ENCODE peak calls at places on chromosome 22, in seven cellular contexts. N, X, L, G, M, J and W are unnamed samples.

GRCh38 chr22:25746012-25746373 is 4.0 kb downstream of the MYO18B start:
- DNase-seq in J (peak; percentile 74), X (no peak), G (no peak), N (no peak), L (peak; percentile 76), M (no peak), W (no peak)

GRCh38 chr22:21779444-21779843 is 43.9 kb upstream of the YPEL1 start:
- DNase-seq in J (no peak), G (no peak), M (no peak), L (no peak), X (no peak), N (no peak), W (no peak)

GRCh38 chr22:22687638-22688500 is 43.5 kb downstream of the GGTLC2 start:
- DNase-seq in J (peak; percentile 79), M (peak; percentile 67), L (peak; percentile 20), N (no peak), X (no peak), G (peak; percentile 38), W (peak; percentile 80)

GRCh38 chr22:32802291-32802826 is 854 bp downstream of the TIMP3 start:
- DNase-seq in G (no peak), M (no peak), J (peak; percentile 51), X (no peak), L (peak; percentile 48), N (no peak), W (no peak)

GRCh38 chr22:48939441-48940265 is 888.0 kb downstream of the BRD1 start:
- DNase-seq in N (no peak), M (no peak), X (no peak), J (no peak), G (no peak), L (no peak), W (no peak)

GRCh38 chr22:32020117-32020516 is 22.9 kb upstream of the SLC5A1 start:
- DNase-seq in G (peak; percentile 18), J (peak; percentile 81), L (peak; percentile 91), N (no peak), X (no peak), M (no peak), W (no peak)

GRCh38 chr22:46845281-46846153 is 83.1 kb downstream of the TBC1D22A start:
- DNase-seq in M (no peak), X (no peak), L (peak; percentile 43), G (no peak), J (peak; percentile 71), N (no peak), W (no peak)

GRCh38 chr22:27949421-27949820 is 30.4 kb upstream of the PITPNB start:
- DNase-seq in L (no peak), N (no peak), X (no peak), G (no peak), J (no peak), M (no peak), W (no peak)

GRCh38 chr22:17161991-17162390 is 2.9 kb upstream of the HDHD5 start:
- DNase-seq in N (no peak), M (no peak), J (no peak), G (no peak), L (no peak), X (no peak), W (no peak)

GRCh38 chr22:17629646-17630045 is 1.1 kb upstream of the ATP6V1E1 start:
- DNase-seq in J (no peak), N (no peak), L (no peak), G (no peak), M (no peak), X (no peak), W (no peak)

GRCh38 chr22:41565403-41566054 is 4.7 kb downstream of the CSDC2 start:
- DNase-seq in G (peak; percentile 56), J (peak; percentile 90), X (no peak), L (peak; percentile 84), N (peak; percentile 71), M (no peak), W (peak; percentile 49)

GRCh38 chr22:17705565-17706450 is 67.3 kb downstream of the BCL2L13 start:
- DNase-seq in G (no peak), M (no peak), J (peak; percentile 22), X (no peak), L (peak; percentile 33), N (no peak), W (no peak)

GRCh38 chr22:21958360-21959273 is 6.0 kb upstream of the PPM1F start:
- DNase-seq in L (no peak), M (no peak), G (no peak), J (no peak), N (no peak), X (no peak), W (no peak)

GRCh38 chr22:17547995-17548755 is 15.1 kb upstream of the SLC25A18 start:
- DNase-seq in L (no peak), N (no peak), M (no peak), G (no peak), X (no peak), J (no peak), W (no peak)

GRCh38 chr22:49545606-49546005 is 282.1 kb downstream of the BRD1 start:
- DNase-seq in J (no peak), N (no peak), X (no peak), G (no peak), L (no peak), M (no peak), W (peak; percentile 24)

GRCh38 chr22:42207918-42208317 is 62.5 kb downstream of the TCF20 start:
- DNase-seq in J (no peak), G (no peak), L (no peak), N (no peak), M (no peak), X (no peak), W (no peak)

GRCh38 chr22:50009765-50010675 is 2.5 kb downstream of the IL17REL start:
- DNase-seq in L (no peak), X (no peak), J (no peak), N (no peak), G (no peak), M (no peak), W (peak; percentile 37)

GRCh38 chr22:28927526-28928089 is 44.2 kb downstream of the ZNRF3 start:
- DNase-seq in J (no peak), G (no peak), M (no peak), N (no peak), X (no peak), L (no peak), W (no peak)

GRCh38 chr22:28883917-28884753 is 763 bp downstream of the ZNRF3 start:
- DNase-seq in X (peak; percentile 27), L (peak; percentile 39), G (no peak), N (peak; percentile 18), M (peak; percentile 74), J (peak; percentile 72), W (peak; percentile 19)

GRCh38 chr22:49140921-49141680 is 686.6 kb downstream of the BRD1 start:
- DNase-seq in N (no peak), L (no peak), G (no peak), X (no peak), J (no peak), M (peak; percentile 29), W (no peak)

GRCh38 chr22:48905206-48905975 is 922.3 kb downstream of the BRD1 start:
- DNase-seq in N (no peak), L (no peak), M (no peak), X (no peak), G (no peak), J (no peak), W (no peak)

GRCh38 chr22:38429460-38430128 is 25.4 kb downstream of the KCNJ4 start:
- DNase-seq in J (no peak), X (no peak), M (no peak), G (no peak), L (no peak), N (no peak), W (no peak)

GRCh38 chr22:42316988-42317387 is 46.5 kb upstream of the TCF20 start:
- DNase-seq in N (no peak), J (peak; percentile 36), M (no peak), G (no peak), X (peak; percentile 51), L (peak; percentile 71), W (peak; percentile 85)

GRCh38 chr22:30882181-30882771 is 86.3 kb downstream of the MORC2 start:
- DNase-seq in L (no peak), X (no peak), N (no peak), J (no peak), M (no peak), G (no peak), W (peak; percentile 44)
- TF ChIP-seq CTCF in L (no peak), X (no peak), N (no peak), J (no peak), M (no peak), G (no peak), W (no peak)

DNA sequence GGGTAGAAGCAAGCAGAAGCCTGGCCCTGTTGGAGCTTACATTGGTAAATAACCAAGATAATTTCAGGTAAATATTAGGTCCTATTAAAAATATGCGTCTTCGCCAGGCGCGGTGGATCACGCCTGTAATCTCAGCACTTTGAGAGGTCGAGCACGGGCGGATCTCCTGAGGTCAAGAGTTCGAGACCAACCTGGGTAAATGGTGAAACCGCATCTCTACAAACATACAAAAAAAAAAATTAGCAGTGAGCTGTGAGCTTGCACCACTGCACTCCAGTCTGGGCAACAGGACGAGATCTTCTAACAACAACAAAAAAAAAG is 529 bp upstream of the SULT4A1 start:
- DNase-seq in G (no peak), X (no peak), N (no peak), J (no peak), M (no peak), L (no peak), W (no peak)
- H3K4me3 ChIP-seq in G (no peak overlapping the region), X (no peak overlapping the region), N (peak overlapping the region; percentile 23), J (peak overlapping the region; percentile 36), M (peak overlapping the region; percentile 40), L (no peak overlapping the region), W (no peak overlapping the region)

GRCh38 chr22:37098976-37099577 is 10.4 kb downstream of the TMPRSS6 start:
- DNase-seq in X (no peak), J (no peak), G (no peak), L (peak; percentile 2), N (no peak), M (peak; percentile 42), W (no peak)
- TF ChIP-seq CTCF in X (no peak), J (peak; percentile 3), G (peak; percentile 22), L (no peak), N (no peak), M (peak; percentile 42), W (no peak)

GRCh38 chr22:39502109-39502788 is at the start of gene MIEF1:
- DNase-seq in X (peak; percentile 98), M (peak; percentile 97), J (peak; percentile 99), L (peak; percentile 94), N (peak; percentile 88), G (peak; percentile 80), W (peak; percentile 99)

GRCh38 chr22:39504071-39504470 is 2.0 kb downstream of the MIEF1 start:
- DNase-seq in N (no peak), M (no peak), L (no peak), J (no peak), G (no peak), X (no peak), W (no peak)

GRCh38 chr22:39502789-39503464 is 837 bp downstream of the MIEF1 start:
- DNase-seq in M (no peak), N (no peak), X (no peak), G (no peak), L (no peak), J (peak; percentile 81), W (no peak)

GRCh38 chr22:39501644-39502108 is 414 bp upstream of the MIEF1 start:
- DNase-seq in X (no peak), N (no peak), L (no peak), J (no peak), M (no peak), G (no peak), W (no peak)

DNA sequence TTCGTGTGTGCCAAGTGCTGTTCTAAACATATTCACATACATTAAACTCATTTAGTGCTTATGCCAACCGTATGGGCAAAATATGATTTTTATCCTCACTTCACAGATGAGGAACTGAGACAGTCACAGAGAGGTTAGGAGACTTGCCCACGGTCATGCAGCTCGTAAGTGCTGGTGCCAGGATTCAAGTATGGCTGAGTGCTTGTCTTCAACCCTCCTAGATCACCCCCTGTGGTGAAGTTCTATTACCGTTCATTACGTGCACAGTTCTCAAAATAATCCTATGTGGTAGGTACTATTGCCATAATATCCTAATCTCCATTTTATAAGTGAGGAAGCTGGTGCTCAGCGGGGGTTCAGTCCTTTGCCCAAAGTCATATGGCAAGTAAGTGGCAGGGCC is 1.5 kb downstream of the MIEF1 start:
- DNase-seq in G (no peak), J (no peak), N (no peak), M (no peak), L (no peak), X (no peak), W (no peak)
- H3K4me3 ChIP-seq in G (peak overlapping the region; percentile 77), J (peak overlapping the region; percentile 86), N (peak overlapping the region; percentile 100), M (peak overlapping the region; percentile 83), L (no peak overlapping the region), X (peak overlapping the region; percentile 77), W (peak overlapping the region; percentile 86)